ENCODE peak calls at places on chromosomes 13 and 19, in four cellular contexts. One of them, this sample, is unnamed.

GRCh38 chr19:16594131-16594586 is 21.9 kb upstream of the SLC35E1 start:
- DNase-seq in astrocyte of the cerebellum: no peak
- DNase-seq in neural progenitor cell: no peak
- DNase-seq in stomach: no peak
- DNase-seq in this sample: no peak

GRCh38 chr19:53519431-53519830 is 18.5 kb upstream of the ZNF331 start:
- DNase-seq in astrocyte of the cerebellum: no peak
- DNase-seq in neural progenitor cell: no peak
- DNase-seq in stomach: no peak
- DNase-seq in this sample: no peak

GRCh38 chr13:112670864-112671263 is 19.0 kb upstream of the ATP11A start:
- DNase-seq in astrocyte of the cerebellum: no peak
- DNase-seq in neural progenitor cell: no peak
- DNase-seq in stomach: no peak
- DNase-seq in this sample: no peak

GRCh38 chr13:54486421-54487166 is 1458.0 kb downstream of the OLFM4 start:
- DNase-seq in astrocyte of the cerebellum: no peak
- DNase-seq in neural progenitor cell: no peak
- DNase-seq in stomach: no peak
- DNase-seq in this sample: no peak

GRCh38 chr13:94997126-94997525 is 284.8 kb upstream of the SOX21 start:
- DNase-seq in neural progenitor cell: no peak
- DNase-seq in stomach: no peak
- DNase-seq in astrocyte of the cerebellum: no peak
- DNase-seq in this sample: no peak

GRCh38 chr13:112980441-112980840 is 11.4 kb downstream of the MCF2L start:
- DNase-seq in neural progenitor cell: no peak
- DNase-seq in stomach: no peak
- DNase-seq in astrocyte of the cerebellum: no peak
- DNase-seq in this sample: no peak

GRCh38 chr13:74290324-74290773 is 156.1 kb upstream of the KLF12 start:
- DNase-seq in stomach: no peak
- DNase-seq in neural progenitor cell: peak
- DNase-seq in astrocyte of the cerebellum: peak
- DNase-seq in this sample: peak

GRCh38 chr13:88628882-88629281 is 957.7 kb downstream of the SLITRK5 start:
- DNase-seq in stomach: no peak
- DNase-seq in astrocyte of the cerebellum: no peak
- DNase-seq in neural progenitor cell: no peak
- DNase-seq in this sample: no peak

GRCh38 chr13:80877209-80877943 is 536.5 kb upstream of the SPRY2 start:
- DNase-seq in astrocyte of the cerebellum: no peak
- DNase-seq in stomach: no peak
- DNase-seq in neural progenitor cell: no peak
- DNase-seq in this sample: no peak

GRCh38 chr13:85896516-85897450 is 97.6 kb upstream of the SLITRK6 start:
- DNase-seq in stomach: no peak
- DNase-seq in neural progenitor cell: peak
- DNase-seq in astrocyte of the cerebellum: no peak
- DNase-seq in this sample: no peak
- TF ChIP-seq CTCF in stomach: no peak
- TF ChIP-seq CTCF in neural progenitor cell: peak
- TF ChIP-seq CTCF in astrocyte of the cerebellum: no peak
- TF ChIP-seq CTCF in this sample: no peak

DNA sequence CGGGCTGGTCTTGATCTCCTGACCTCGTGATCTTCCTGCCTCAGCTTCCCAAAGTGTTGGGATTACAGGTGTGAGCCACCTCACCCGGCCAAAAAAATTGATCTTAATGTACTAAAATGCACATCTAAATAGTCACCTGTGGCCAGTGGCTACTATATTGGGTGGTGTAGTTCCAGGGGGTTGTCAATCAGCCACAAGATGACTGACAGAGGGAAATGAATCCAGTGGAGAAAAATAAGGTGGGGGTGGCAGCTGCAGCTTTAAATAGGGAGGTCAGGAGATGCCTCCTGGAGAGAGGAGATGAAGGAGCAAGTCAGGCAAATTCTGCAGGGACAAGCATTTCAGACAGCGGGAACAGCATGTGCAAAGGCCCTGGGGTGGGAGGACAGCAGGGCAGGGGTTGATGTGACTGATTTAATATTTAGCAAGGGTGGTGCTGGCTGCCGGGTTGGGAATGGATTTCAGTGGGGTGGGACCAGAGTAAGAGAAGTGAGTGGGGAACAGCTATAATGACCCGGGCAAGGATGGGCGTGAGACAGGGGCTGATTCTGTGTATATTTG is 18.0 kb downstream of the TIMM13 start:
- DNase-seq in neural progenitor cell: no peak
- DNase-seq in astrocyte of the cerebellum: no peak
- DNase-seq in stomach: no peak
- DNase-seq in this sample: no peak
- TF ChIP-seq CTCF in neural progenitor cell: no peak
- TF ChIP-seq CTCF in astrocyte of the cerebellum: no peak
- TF ChIP-seq CTCF in stomach: no peak
- TF ChIP-seq CTCF in this sample: no peak

GRCh38 chr19:13808856-13809255 is 13.6 kb downstream of the ZSWIM4 start:
- DNase-seq in neural progenitor cell: no peak
- DNase-seq in astrocyte of the cerebellum: no peak
- DNase-seq in stomach: no peak
- DNase-seq in this sample: no peak

GRCh38 chr19:13803038-13803437 is 7.8 kb downstream of the ZSWIM4 start:
- DNase-seq in neural progenitor cell: no peak
- DNase-seq in astrocyte of the cerebellum: no peak
- DNase-seq in stomach: peak
- DNase-seq in this sample: no peak

GRCh38 chr19:13806728-13807127 is 11.5 kb downstream of the ZSWIM4 start:
- DNase-seq in stomach: no peak
- DNase-seq in neural progenitor cell: no peak
- DNase-seq in astrocyte of the cerebellum: no peak
- DNase-seq in this sample: no peak

GRCh38 chr19:13807421-13808021 is 12.3 kb downstream of the ZSWIM4 start:
- DNase-seq in astrocyte of the cerebellum: no peak
- DNase-seq in neural progenitor cell: no peak
- DNase-seq in stomach: no peak
- DNase-seq in this sample: no peak

DNA sequence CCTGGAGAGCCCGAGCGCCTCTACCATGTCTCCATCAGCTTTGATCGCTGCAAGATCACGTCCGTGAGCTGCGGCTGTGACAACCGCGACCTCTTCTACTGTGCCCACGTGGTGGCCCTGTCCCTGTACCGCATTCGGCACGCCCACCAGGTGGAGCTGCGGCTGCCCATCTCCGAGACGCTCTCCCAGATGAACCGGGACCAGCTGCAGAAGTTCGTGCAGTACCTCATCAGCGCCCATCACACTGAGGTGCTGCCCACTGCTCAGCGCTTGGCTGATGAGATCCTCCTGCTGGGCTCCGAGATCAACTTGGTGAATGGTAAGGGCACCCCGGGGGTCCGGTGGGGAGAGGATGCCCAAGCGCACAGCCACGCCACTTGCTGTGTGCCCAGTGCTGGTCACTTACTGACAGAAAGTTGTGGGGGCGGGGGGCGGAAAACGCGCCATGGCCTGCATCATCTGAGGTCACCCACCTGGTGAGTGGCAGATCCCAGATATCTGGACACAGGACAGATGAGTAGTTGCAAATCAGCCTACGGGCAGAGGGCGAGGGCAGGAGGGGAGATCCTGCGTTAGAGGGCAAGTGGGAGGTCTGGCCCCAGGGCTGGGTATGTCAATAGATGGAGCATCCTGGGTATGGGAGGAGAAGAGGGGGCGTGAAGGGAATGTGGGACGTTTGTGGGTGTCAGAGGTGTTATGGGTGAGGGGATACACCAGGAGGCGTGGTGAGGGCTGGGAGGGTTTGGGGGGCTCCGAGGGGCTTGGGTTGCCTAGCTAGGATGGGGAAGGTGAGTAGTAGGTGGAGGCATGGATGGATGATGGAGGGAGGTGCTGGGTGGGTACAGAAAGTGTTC is 9.8 kb downstream of the ZSWIM4 start:
- DNase-seq in neural progenitor cell: peak
- DNase-seq in stomach: no peak
- DNase-seq in astrocyte of the cerebellum: no peak
- DNase-seq in this sample: no peak
- TF ChIP-seq CTCF in neural progenitor cell: peak
- TF ChIP-seq CTCF in stomach: no peak
- TF ChIP-seq CTCF in astrocyte of the cerebellum: peak
- TF ChIP-seq CTCF in this sample: peak

DNA sequence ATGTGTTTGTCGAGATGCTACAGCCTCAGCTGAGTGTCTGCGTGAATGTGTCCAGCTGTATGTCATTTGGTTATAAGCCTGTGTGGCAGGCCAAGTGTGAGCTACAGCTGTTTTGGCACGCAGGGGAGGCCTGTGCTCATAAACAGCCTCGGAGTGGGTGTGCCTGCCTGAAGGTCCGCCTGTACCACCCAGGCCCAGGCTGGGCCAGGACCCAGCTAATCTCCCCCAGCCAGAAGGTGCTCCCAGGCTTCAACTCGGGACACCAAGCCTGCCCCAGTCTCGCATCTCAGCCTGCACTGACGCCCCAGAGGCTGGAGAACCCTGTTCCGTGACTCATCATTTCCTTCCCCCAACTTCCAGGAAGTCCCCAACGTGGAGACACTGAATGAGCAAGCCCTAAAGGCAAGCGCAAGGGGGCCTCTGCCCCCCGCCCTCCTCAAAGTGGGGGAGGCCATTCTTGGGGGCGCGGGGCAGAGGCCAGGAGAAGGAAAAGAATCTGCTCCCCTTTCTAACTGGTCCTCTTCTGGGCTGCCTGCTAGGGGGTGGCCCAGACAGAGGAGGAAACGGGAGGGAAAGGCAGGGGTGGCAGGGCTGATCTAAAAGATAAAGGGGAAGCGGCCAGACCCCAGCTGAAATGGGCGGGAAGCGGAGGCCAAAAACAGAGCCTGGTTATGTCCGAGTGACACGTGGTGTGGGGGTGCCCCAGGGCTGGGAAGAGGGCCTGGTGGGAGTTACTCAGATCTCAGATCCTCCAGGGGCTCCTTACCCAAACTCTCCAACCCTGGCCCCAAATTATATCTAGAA is 2.0 kb downstream of the SLC1A5 start:
- DNase-seq in stomach: peak
- DNase-seq in astrocyte of the cerebellum: no peak
- DNase-seq in neural progenitor cell: peak
- DNase-seq in this sample: peak
- TF ChIP-seq CTCF in stomach: no peak
- TF ChIP-seq CTCF in astrocyte of the cerebellum: no peak
- TF ChIP-seq CTCF in neural progenitor cell: no peak
- TF ChIP-seq CTCF in this sample: no peak